ENCODE peak calls at places on chromosomes 13 and 19, in nine cellular contexts. One of them, this sample, is unnamed.

GRCh38 chr13:23950736-23951510 is 53.6 kb upstream of the C1QTNF9B start:
- DNase-seq in glutamatergic neuron: no peak
- DNase-seq in activated naive CD4-positive, alpha-beta T cell treated with anti-CD3 and anti-CD28 coated beads, Interleukin-2, amount 50 U/mL, for 16 hours: no peak
- DNase-seq in stimulated activated CD4-positive, alpha-beta T cell treated with anti-CD3 and anti-CD28 coated beads, Interleukin-1b, Interleukin-23, amount 100 ng/mL, for 24 hours: no peak
- DNase-seq in stimulated activated CD8-positive, alpha-beta memory T cell treated with anti-CD3 and anti-CD28 coated beads, Interleukin-2, amount 100 ng/mL, for 1 hour: no peak
- DNase-seq in AG08396: no peak
- DNase-seq in Right ventricle myocardium inferior: no peak
- DNase-seq in CD8-positive, alpha-beta T cell: no peak
- DNase-seq in globus pallidus: no peak
- DNase-seq in this sample: no peak

GRCh38 chr19:7870571-7871279 is 3.5 kb downstream of the PRR36 start:
- DNase-seq in glutamatergic neuron: peak; percentile 68
- DNase-seq in stimulated activated CD4-positive, alpha-beta T cell treated with anti-CD3 and anti-CD28 coated beads, Interleukin-1b, Interleukin-23, amount 100 ng/mL, for 24 hours: no peak
- DNase-seq in AG08396: no peak
- DNase-seq in activated naive CD4-positive, alpha-beta T cell treated with anti-CD3 and anti-CD28 coated beads, Interleukin-2, amount 50 U/mL, for 16 hours: peak; percentile 57
- DNase-seq in globus pallidus: no peak
- DNase-seq in CD8-positive, alpha-beta T cell: peak; percentile 79
- DNase-seq in stimulated activated CD8-positive, alpha-beta memory T cell treated with anti-CD3 and anti-CD28 coated beads, Interleukin-2, amount 100 ng/mL, for 1 hour: no peak
- DNase-seq in Right ventricle myocardium inferior: peak; percentile 1
- DNase-seq in this sample: peak; percentile 60

GRCh38 chr19:19214892-19215291 is 3.1 kb downstream of the NCAN start:
- DNase-seq in stimulated activated CD4-positive, alpha-beta T cell treated with anti-CD3 and anti-CD28 coated beads, Interleukin-1b, Interleukin-23, amount 100 ng/mL, for 24 hours: no peak
- DNase-seq in activated naive CD4-positive, alpha-beta T cell treated with anti-CD3 and anti-CD28 coated beads, Interleukin-2, amount 50 U/mL, for 16 hours: no peak
- DNase-seq in glutamatergic neuron: no peak
- DNase-seq in Right ventricle myocardium inferior: no peak
- DNase-seq in CD8-positive, alpha-beta T cell: peak; percentile 40
- DNase-seq in globus pallidus: no peak
- DNase-seq in stimulated activated CD8-positive, alpha-beta memory T cell treated with anti-CD3 and anti-CD28 coated beads, Interleukin-2, amount 100 ng/mL, for 1 hour: no peak
- DNase-seq in AG08396: peak; percentile 68
- DNase-seq in this sample: no peak

GRCh38 chr19:18415177-18415867 is 3.9 kb upstream of the SSBP4 start:
- DNase-seq in activated naive CD4-positive, alpha-beta T cell treated with anti-CD3 and anti-CD28 coated beads, Interleukin-2, amount 50 U/mL, for 16 hours: no peak
- DNase-seq in glutamatergic neuron: no peak
- DNase-seq in globus pallidus: peak; percentile 37
- DNase-seq in CD8-positive, alpha-beta T cell: no peak
- DNase-seq in AG08396: peak; percentile 65
- DNase-seq in stimulated activated CD8-positive, alpha-beta memory T cell treated with anti-CD3 and anti-CD28 coated beads, Interleukin-2, amount 100 ng/mL, for 1 hour: no peak
- DNase-seq in stimulated activated CD4-positive, alpha-beta T cell treated with anti-CD3 and anti-CD28 coated beads, Interleukin-1b, Interleukin-23, amount 100 ng/mL, for 24 hours: no peak
- DNase-seq in Right ventricle myocardium inferior: peak; percentile 87
- DNase-seq in this sample: peak; percentile 36

GRCh38 chr19:5896365-5897076 is 7.1 kb downstream of the NDUFA11 start:
- DNase-seq in globus pallidus: no peak
- DNase-seq in CD8-positive, alpha-beta T cell: no peak
- DNase-seq in Right ventricle myocardium inferior: no peak
- DNase-seq in glutamatergic neuron: no peak
- DNase-seq in stimulated activated CD8-positive, alpha-beta memory T cell treated with anti-CD3 and anti-CD28 coated beads, Interleukin-2, amount 100 ng/mL, for 1 hour: no peak
- DNase-seq in AG08396: no peak
- DNase-seq in activated naive CD4-positive, alpha-beta T cell treated with anti-CD3 and anti-CD28 coated beads, Interleukin-2, amount 50 U/mL, for 16 hours: no peak
- DNase-seq in stimulated activated CD4-positive, alpha-beta T cell treated with anti-CD3 and anti-CD28 coated beads, Interleukin-1b, Interleukin-23, amount 100 ng/mL, for 24 hours: no peak
- DNase-seq in this sample: no peak

GRCh38 chr19:37930416-37930815 is 23.4 kb downstream of the SIPA1L3 start:
- DNase-seq in CD8-positive, alpha-beta T cell: no peak
- DNase-seq in Right ventricle myocardium inferior: no peak
- DNase-seq in stimulated activated CD8-positive, alpha-beta memory T cell treated with anti-CD3 and anti-CD28 coated beads, Interleukin-2, amount 100 ng/mL, for 1 hour: no peak
- DNase-seq in AG08396: no peak
- DNase-seq in globus pallidus: no peak
- DNase-seq in stimulated activated CD4-positive, alpha-beta T cell treated with anti-CD3 and anti-CD28 coated beads, Interleukin-1b, Interleukin-23, amount 100 ng/mL, for 24 hours: no peak
- DNase-seq in glutamatergic neuron: no peak
- DNase-seq in activated naive CD4-positive, alpha-beta T cell treated with anti-CD3 and anti-CD28 coated beads, Interleukin-2, amount 50 U/mL, for 16 hours: no peak
- DNase-seq in this sample: peak; percentile 27

GRCh38 chr13:75691183-75691582 is 55.1 kb downstream of the LMO7 start:
- DNase-seq in globus pallidus: no peak
- DNase-seq in CD8-positive, alpha-beta T cell: no peak
- DNase-seq in AG08396: peak; percentile 58
- DNase-seq in stimulated activated CD8-positive, alpha-beta memory T cell treated with anti-CD3 and anti-CD28 coated beads, Interleukin-2, amount 100 ng/mL, for 1 hour: no peak
- DNase-seq in glutamatergic neuron: no peak
- DNase-seq in Right ventricle myocardium inferior: no peak
- DNase-seq in stimulated activated CD4-positive, alpha-beta T cell treated with anti-CD3 and anti-CD28 coated beads, Interleukin-1b, Interleukin-23, amount 100 ng/mL, for 24 hours: no peak
- DNase-seq in activated naive CD4-positive, alpha-beta T cell treated with anti-CD3 and anti-CD28 coated beads, Interleukin-2, amount 50 U/mL, for 16 hours: no peak
- DNase-seq in this sample: no peak

GRCh38 chr19:18672606-18673337 is 10.7 kb upstream of the CRTC1 start:
- DNase-seq in glutamatergic neuron: no peak
- DNase-seq in Right ventricle myocardium inferior: no peak
- DNase-seq in globus pallidus: no peak
- DNase-seq in activated naive CD4-positive, alpha-beta T cell treated with anti-CD3 and anti-CD28 coated beads, Interleukin-2, amount 50 U/mL, for 16 hours: no peak
- DNase-seq in stimulated activated CD4-positive, alpha-beta T cell treated with anti-CD3 and anti-CD28 coated beads, Interleukin-1b, Interleukin-23, amount 100 ng/mL, for 24 hours: no peak
- DNase-seq in CD8-positive, alpha-beta T cell: no peak
- DNase-seq in AG08396: no peak
- DNase-seq in stimulated activated CD8-positive, alpha-beta memory T cell treated with anti-CD3 and anti-CD28 coated beads, Interleukin-2, amount 100 ng/mL, for 1 hour: no peak
- DNase-seq in this sample: no peak

GRCh38 chr19:48053856-48054255 is 10.0 kb upstream of the CABP5 start:
- DNase-seq in AG08396: no peak
- DNase-seq in stimulated activated CD4-positive, alpha-beta T cell treated with anti-CD3 and anti-CD28 coated beads, Interleukin-1b, Interleukin-23, amount 100 ng/mL, for 24 hours: no peak
- DNase-seq in activated naive CD4-positive, alpha-beta T cell treated with anti-CD3 and anti-CD28 coated beads, Interleukin-2, amount 50 U/mL, for 16 hours: no peak
- DNase-seq in CD8-positive, alpha-beta T cell: no peak
- DNase-seq in globus pallidus: no peak
- DNase-seq in stimulated activated CD8-positive, alpha-beta memory T cell treated with anti-CD3 and anti-CD28 coated beads, Interleukin-2, amount 100 ng/mL, for 1 hour: no peak
- DNase-seq in Right ventricle myocardium inferior: no peak
- DNase-seq in glutamatergic neuron: no peak
- DNase-seq in this sample: no peak

GRCh38 chr13:26895081-26895807 is 134.7 kb upstream of the GPR12 start:
- DNase-seq in globus pallidus: no peak
- DNase-seq in activated naive CD4-positive, alpha-beta T cell treated with anti-CD3 and anti-CD28 coated beads, Interleukin-2, amount 50 U/mL, for 16 hours: no peak
- DNase-seq in CD8-positive, alpha-beta T cell: no peak
- DNase-seq in glutamatergic neuron: no peak
- DNase-seq in Right ventricle myocardium inferior: no peak
- DNase-seq in AG08396: no peak
- DNase-seq in stimulated activated CD8-positive, alpha-beta memory T cell treated with anti-CD3 and anti-CD28 coated beads, Interleukin-2, amount 100 ng/mL, for 1 hour: no peak
- DNase-seq in stimulated activated CD4-positive, alpha-beta T cell treated with anti-CD3 and anti-CD28 coated beads, Interleukin-1b, Interleukin-23, amount 100 ng/mL, for 24 hours: no peak
- DNase-seq in this sample: peak; percentile 34

GRCh38 chr13:95745289-95745688 is 68.3 kb downstream of the DNAJC3 start:
- DNase-seq in Right ventricle myocardium inferior: no peak
- DNase-seq in AG08396: no peak
- DNase-seq in stimulated activated CD8-positive, alpha-beta memory T cell treated with anti-CD3 and anti-CD28 coated beads, Interleukin-2, amount 100 ng/mL, for 1 hour: no peak
- DNase-seq in CD8-positive, alpha-beta T cell: no peak
- DNase-seq in glutamatergic neuron: no peak
- DNase-seq in globus pallidus: no peak
- DNase-seq in stimulated activated CD4-positive, alpha-beta T cell treated with anti-CD3 and anti-CD28 coated beads, Interleukin-1b, Interleukin-23, amount 100 ng/mL, for 24 hours: no peak
- DNase-seq in activated naive CD4-positive, alpha-beta T cell treated with anti-CD3 and anti-CD28 coated beads, Interleukin-2, amount 50 U/mL, for 16 hours: no peak
- DNase-seq in this sample: no peak

GRCh38 chr13:79943633-79944032 is 397.3 kb downstream of the SPRY2 start:
- DNase-seq in CD8-positive, alpha-beta T cell: no peak
- DNase-seq in AG08396: no peak
- DNase-seq in stimulated activated CD4-positive, alpha-beta T cell treated with anti-CD3 and anti-CD28 coated beads, Interleukin-1b, Interleukin-23, amount 100 ng/mL, for 24 hours: no peak
- DNase-seq in stimulated activated CD8-positive, alpha-beta memory T cell treated with anti-CD3 and anti-CD28 coated beads, Interleukin-2, amount 100 ng/mL, for 1 hour: no peak
- DNase-seq in glutamatergic neuron: no peak
- DNase-seq in Right ventricle myocardium inferior: no peak
- DNase-seq in globus pallidus: no peak
- DNase-seq in activated naive CD4-positive, alpha-beta T cell treated with anti-CD3 and anti-CD28 coated beads, Interleukin-2, amount 50 U/mL, for 16 hours: no peak
- DNase-seq in this sample: no peak

GRCh38 chr13:44231786-44232516 is 141.7 kb upstream of the SERP2 start:
- DNase-seq in Right ventricle myocardium inferior: no peak
- DNase-seq in activated naive CD4-positive, alpha-beta T cell treated with anti-CD3 and anti-CD28 coated beads, Interleukin-2, amount 50 U/mL, for 16 hours: no peak
- DNase-seq in CD8-positive, alpha-beta T cell: no peak
- DNase-seq in AG08396: peak; percentile 81
- DNase-seq in globus pallidus: no peak
- DNase-seq in glutamatergic neuron: no peak
- DNase-seq in stimulated activated CD4-positive, alpha-beta T cell treated with anti-CD3 and anti-CD28 coated beads, Interleukin-1b, Interleukin-23, amount 100 ng/mL, for 24 hours: no peak
- DNase-seq in stimulated activated CD8-positive, alpha-beta memory T cell treated with anti-CD3 and anti-CD28 coated beads, Interleukin-2, amount 100 ng/mL, for 1 hour: no peak
- DNase-seq in this sample: peak; percentile 79

GRCh38 chr13:76993021-76993420 is 1.1 kb downstream of the CLN5 start:
- DNase-seq in activated naive CD4-positive, alpha-beta T cell treated with anti-CD3 and anti-CD28 coated beads, Interleukin-2, amount 50 U/mL, for 16 hours: no peak
- DNase-seq in glutamatergic neuron: no peak
- DNase-seq in CD8-positive, alpha-beta T cell: no peak
- DNase-seq in Right ventricle myocardium inferior: no peak
- DNase-seq in globus pallidus: no peak
- DNase-seq in stimulated activated CD4-positive, alpha-beta T cell treated with anti-CD3 and anti-CD28 coated beads, Interleukin-1b, Interleukin-23, amount 100 ng/mL, for 24 hours: no peak
- DNase-seq in AG08396: peak; percentile 35
- DNase-seq in stimulated activated CD8-positive, alpha-beta memory T cell treated with anti-CD3 and anti-CD28 coated beads, Interleukin-2, amount 100 ng/mL, for 1 hour: no peak
- DNase-seq in this sample: no peak

GRCh38 chr19:10766681-10767201 is 48.9 kb downstream of the DNM2 start:
- DNase-seq in globus pallidus: no peak
- DNase-seq in activated naive CD4-positive, alpha-beta T cell treated with anti-CD3 and anti-CD28 coated beads, Interleukin-2, amount 50 U/mL, for 16 hours: no peak
- DNase-seq in glutamatergic neuron: no peak
- DNase-seq in Right ventricle myocardium inferior: no peak
- DNase-seq in stimulated activated CD4-positive, alpha-beta T cell treated with anti-CD3 and anti-CD28 coated beads, Interleukin-1b, Interleukin-23, amount 100 ng/mL, for 24 hours: no peak
- DNase-seq in CD8-positive, alpha-beta T cell: no peak
- DNase-seq in stimulated activated CD8-positive, alpha-beta memory T cell treated with anti-CD3 and anti-CD28 coated beads, Interleukin-2, amount 100 ng/mL, for 1 hour: no peak
- DNase-seq in AG08396: no peak
- DNase-seq in this sample: peak; percentile 83

GRCh38 chr19:45514376-45515051 is 7.2 kb downstream of the VASP start:
- DNase-seq in Right ventricle myocardium inferior: no peak
- DNase-seq in activated naive CD4-positive, alpha-beta T cell treated with anti-CD3 and anti-CD28 coated beads, Interleukin-2, amount 50 U/mL, for 16 hours: no peak
- DNase-seq in stimulated activated CD4-positive, alpha-beta T cell treated with anti-CD3 and anti-CD28 coated beads, Interleukin-1b, Interleukin-23, amount 100 ng/mL, for 24 hours: no peak
- DNase-seq in AG08396: no peak
- DNase-seq in CD8-positive, alpha-beta T cell: no peak
- DNase-seq in glutamatergic neuron: no peak
- DNase-seq in globus pallidus: no peak
- DNase-seq in stimulated activated CD8-positive, alpha-beta memory T cell treated with anti-CD3 and anti-CD28 coated beads, Interleukin-2, amount 100 ng/mL, for 1 hour: no peak
- DNase-seq in this sample: no peak

GRCh38 chr13:97266734-97267417 is 44.7 kb downstream of the MBNL2 start:
- DNase-seq in activated naive CD4-positive, alpha-beta T cell treated with anti-CD3 and anti-CD28 coated beads, Interleukin-2, amount 50 U/mL, for 16 hours: no peak
- DNase-seq in AG08396: no peak
- DNase-seq in Right ventricle myocardium inferior: no peak
- DNase-seq in CD8-positive, alpha-beta T cell: no peak
- DNase-seq in glutamatergic neuron: no peak
- DNase-seq in globus pallidus: no peak
- DNase-seq in stimulated activated CD4-positive, alpha-beta T cell treated with anti-CD3 and anti-CD28 coated beads, Interleukin-1b, Interleukin-23, amount 100 ng/mL, for 24 hours: no peak
- DNase-seq in stimulated activated CD8-positive, alpha-beta memory T cell treated with anti-CD3 and anti-CD28 coated beads, Interleukin-2, amount 100 ng/mL, for 1 hour: no peak
- DNase-seq in this sample: no peak

GRCh38 chr13:109976206-109976997 is 190.0 kb upstream of the IRS2 start:
- DNase-seq in activated naive CD4-positive, alpha-beta T cell treated with anti-CD3 and anti-CD28 coated beads, Interleukin-2, amount 50 U/mL, for 16 hours: no peak
- DNase-seq in CD8-positive, alpha-beta T cell: no peak
- DNase-seq in stimulated activated CD4-positive, alpha-beta T cell treated with anti-CD3 and anti-CD28 coated beads, Interleukin-1b, Interleukin-23, amount 100 ng/mL, for 24 hours: no peak
- DNase-seq in AG08396: no peak
- DNase-seq in stimulated activated CD8-positive, alpha-beta memory T cell treated with anti-CD3 and anti-CD28 coated beads, Interleukin-2, amount 100 ng/mL, for 1 hour: no peak
- DNase-seq in glutamatergic neuron: no peak
- DNase-seq in globus pallidus: no peak
- DNase-seq in Right ventricle myocardium inferior: no peak
- DNase-seq in this sample: no peak

GRCh38 chr19:49338023-49338677 is 2.9 kb downstream of the CD37 start:
- DNase-seq in activated naive CD4-positive, alpha-beta T cell treated with anti-CD3 and anti-CD28 coated beads, Interleukin-2, amount 50 U/mL, for 16 hours: no peak
- DNase-seq in stimulated activated CD4-positive, alpha-beta T cell treated with anti-CD3 and anti-CD28 coated beads, Interleukin-1b, Interleukin-23, amount 100 ng/mL, for 24 hours: no peak
- DNase-seq in glutamatergic neuron: no peak
- DNase-seq in CD8-positive, alpha-beta T cell: no peak
- DNase-seq in Right ventricle myocardium inferior: no peak
- DNase-seq in stimulated activated CD8-positive, alpha-beta memory T cell treated with anti-CD3 and anti-CD28 coated beads, Interleukin-2, amount 100 ng/mL, for 1 hour: no peak
- DNase-seq in AG08396: no peak
- DNase-seq in globus pallidus: no peak
- DNase-seq in this sample: no peak

GRCh38 chr13:40109324-40109958 is 454.0 kb downstream of the COG6 start:
- DNase-seq in stimulated activated CD4-positive, alpha-beta T cell treated with anti-CD3 and anti-CD28 coated beads, Interleukin-1b, Interleukin-23, amount 100 ng/mL, for 24 hours: no peak
- DNase-seq in globus pallidus: no peak
- DNase-seq in AG08396: peak; percentile 46
- DNase-seq in Right ventricle myocardium inferior: no peak
- DNase-seq in CD8-positive, alpha-beta T cell: no peak
- DNase-seq in stimulated activated CD8-positive, alpha-beta memory T cell treated with anti-CD3 and anti-CD28 coated beads, Interleukin-2, amount 100 ng/mL, for 1 hour: no peak
- DNase-seq in activated naive CD4-positive, alpha-beta T cell treated with anti-CD3 and anti-CD28 coated beads, Interleukin-2, amount 50 U/mL, for 16 hours: no peak
- DNase-seq in glutamatergic neuron: no peak
- DNase-seq in this sample: peak; percentile 80

GRCh38 chr19:45800009-45800553 is 7.4 kb upstream of the DMWD start:
- DNase-seq in stimulated activated CD4-positive, alpha-beta T cell treated with anti-CD3 and anti-CD28 coated beads, Interleukin-1b, Interleukin-23, amount 100 ng/mL, for 24 hours: no peak
- DNase-seq in globus pallidus: no peak
- DNase-seq in Right ventricle myocardium inferior: peak; percentile 35
- DNase-seq in CD8-positive, alpha-beta T cell: no peak
- DNase-seq in AG08396: no peak
- DNase-seq in glutamatergic neuron: no peak
- DNase-seq in stimulated activated CD8-positive, alpha-beta memory T cell treated with anti-CD3 and anti-CD28 coated beads, Interleukin-2, amount 100 ng/mL, for 1 hour: no peak
- DNase-seq in activated naive CD4-positive, alpha-beta T cell treated with anti-CD3 and anti-CD28 coated beads, Interleukin-2, amount 50 U/mL, for 16 hours: no peak
- DNase-seq in this sample: peak; percentile 89

GRCh38 chr13:108463365-108463764 is 166.0 kb upstream of the MYO16 start:
- DNase-seq in CD8-positive, alpha-beta T cell: no peak
- DNase-seq in stimulated activated CD8-positive, alpha-beta memory T cell treated with anti-CD3 and anti-CD28 coated beads, Interleukin-2, amount 100 ng/mL, for 1 hour: no peak
- DNase-seq in Right ventricle myocardium inferior: no peak
- DNase-seq in AG08396: peak; percentile 52
- DNase-seq in glutamatergic neuron: no peak
- DNase-seq in stimulated activated CD4-positive, alpha-beta T cell treated with anti-CD3 and anti-CD28 coated beads, Interleukin-1b, Interleukin-23, amount 100 ng/mL, for 24 hours: no peak
- DNase-seq in globus pallidus: no peak
- DNase-seq in activated naive CD4-positive, alpha-beta T cell treated with anti-CD3 and anti-CD28 coated beads, Interleukin-2, amount 50 U/mL, for 16 hours: no peak
- DNase-seq in this sample: peak; percentile 76

GRCh38 chr19:16714702-16715294 is 4.8 kb upstream of the NWD1 start:
- DNase-seq in CD8-positive, alpha-beta T cell: no peak
- DNase-seq in globus pallidus: peak; percentile 40
- DNase-seq in Right ventricle myocardium inferior: peak; percentile 76
- DNase-seq in stimulated activated CD8-positive, alpha-beta memory T cell treated with anti-CD3 and anti-CD28 coated beads, Interleukin-2, amount 100 ng/mL, for 1 hour: peak; percentile 16
- DNase-seq in AG08396: peak; percentile 65
- DNase-seq in stimulated activated CD4-positive, alpha-beta T cell treated with anti-CD3 and anti-CD28 coated beads, Interleukin-1b, Interleukin-23, amount 100 ng/mL, for 24 hours: peak; percentile 11
- DNase-seq in activated naive CD4-positive, alpha-beta T cell treated with anti-CD3 and anti-CD28 coated beads, Interleukin-2, amount 50 U/mL, for 16 hours: peak; percentile 28
- DNase-seq in glutamatergic neuron: peak; percentile 67
- DNase-seq in this sample: peak; percentile 22

GRCh38 chr13:26695360-26695705 is 65.3 kb downstream of the GPR12 start:
- DNase-seq in stimulated activated CD4-positive, alpha-beta T cell treated with anti-CD3 and anti-CD28 coated beads, Interleukin-1b, Interleukin-23, amount 100 ng/mL, for 24 hours: no peak
- DNase-seq in CD8-positive, alpha-beta T cell: no peak
- DNase-seq in Right ventricle myocardium inferior: no peak
- DNase-seq in AG08396: no peak
- DNase-seq in activated naive CD4-positive, alpha-beta T cell treated with anti-CD3 and anti-CD28 coated beads, Interleukin-2, amount 50 U/mL, for 16 hours: no peak
- DNase-seq in glutamatergic neuron: no peak
- DNase-seq in globus pallidus: no peak
- DNase-seq in stimulated activated CD8-positive, alpha-beta memory T cell treated with anti-CD3 and anti-CD28 coated beads, Interleukin-2, amount 100 ng/mL, for 1 hour: no peak
- DNase-seq in this sample: no peak

GRCh38 chr13:94186470-94186869 is 293.0 kb downstream of the DCT start:
- DNase-seq in Right ventricle myocardium inferior: no peak
- DNase-seq in AG08396: no peak
- DNase-seq in stimulated activated CD8-positive, alpha-beta memory T cell treated with anti-CD3 and anti-CD28 coated beads, Interleukin-2, amount 100 ng/mL, for 1 hour: no peak
- DNase-seq in globus pallidus: no peak
- DNase-seq in activated naive CD4-positive, alpha-beta T cell treated with anti-CD3 and anti-CD28 coated beads, Interleukin-2, amount 50 U/mL, for 16 hours: no peak
- DNase-seq in stimulated activated CD4-positive, alpha-beta T cell treated with anti-CD3 and anti-CD28 coated beads, Interleukin-1b, Interleukin-23, amount 100 ng/mL, for 24 hours: no peak
- DNase-seq in CD8-positive, alpha-beta T cell: no peak
- DNase-seq in glutamatergic neuron: no peak
- DNase-seq in this sample: no peak

GRCh38 chr13:26784704-26785639 is 24.4 kb upstream of the GPR12 start:
- DNase-seq in stimulated activated CD4-positive, alpha-beta T cell treated with anti-CD3 and anti-CD28 coated beads, Interleukin-1b, Interleukin-23, amount 100 ng/mL, for 24 hours: no peak
- DNase-seq in stimulated activated CD8-positive, alpha-beta memory T cell treated with anti-CD3 and anti-CD28 coated beads, Interleukin-2, amount 100 ng/mL, for 1 hour: no peak
- DNase-seq in glutamatergic neuron: no peak
- DNase-seq in globus pallidus: no peak
- DNase-seq in activated naive CD4-positive, alpha-beta T cell treated with anti-CD3 and anti-CD28 coated beads, Interleukin-2, amount 50 U/mL, for 16 hours: peak; percentile 15
- DNase-seq in AG08396: no peak
- DNase-seq in Right ventricle myocardium inferior: no peak
- DNase-seq in CD8-positive, alpha-beta T cell: peak; percentile 37
- DNase-seq in this sample: no peak

GRCh38 chr13:110826861-110827672 is 87.8 kb downstream of the ANKRD10 start:
- DNase-seq in AG08396: no peak
- DNase-seq in stimulated activated CD8-positive, alpha-beta memory T cell treated with anti-CD3 and anti-CD28 coated beads, Interleukin-2, amount 100 ng/mL, for 1 hour: no peak
- DNase-seq in globus pallidus: peak; percentile 15
- DNase-seq in Right ventricle myocardium inferior: no peak
- DNase-seq in activated naive CD4-positive, alpha-beta T cell treated with anti-CD3 and anti-CD28 coated beads, Interleukin-2, amount 50 U/mL, for 16 hours: no peak
- DNase-seq in CD8-positive, alpha-beta T cell: no peak
- DNase-seq in glutamatergic neuron: no peak
- DNase-seq in stimulated activated CD4-positive, alpha-beta T cell treated with anti-CD3 and anti-CD28 coated beads, Interleukin-1b, Interleukin-23, amount 100 ng/mL, for 24 hours: no peak
- DNase-seq in this sample: no peak

GRCh38 chr13:99626461-99627082 is 125.3 kb downstream of the TM9SF2 start:
- DNase-seq in CD8-positive, alpha-beta T cell: no peak
- DNase-seq in AG08396: peak; percentile 48
- DNase-seq in Right ventricle myocardium inferior: no peak
- DNase-seq in globus pallidus: no peak
- DNase-seq in stimulated activated CD8-positive, alpha-beta memory T cell treated with anti-CD3 and anti-CD28 coated beads, Interleukin-2, amount 100 ng/mL, for 1 hour: no peak
- DNase-seq in glutamatergic neuron: no peak
- DNase-seq in stimulated activated CD4-positive, alpha-beta T cell treated with anti-CD3 and anti-CD28 coated beads, Interleukin-1b, Interleukin-23, amount 100 ng/mL, for 24 hours: no peak
- DNase-seq in activated naive CD4-positive, alpha-beta T cell treated with anti-CD3 and anti-CD28 coated beads, Interleukin-2, amount 50 U/mL, for 16 hours: no peak
- DNase-seq in this sample: peak; percentile 45

GRCh38 chr19:21604351-21604926 is 99.0 kb downstream of the ZNF429 start:
- DNase-seq in activated naive CD4-positive, alpha-beta T cell treated with anti-CD3 and anti-CD28 coated beads, Interleukin-2, amount 50 U/mL, for 16 hours: no peak
- DNase-seq in stimulated activated CD8-positive, alpha-beta memory T cell treated with anti-CD3 and anti-CD28 coated beads, Interleukin-2, amount 100 ng/mL, for 1 hour: no peak
- DNase-seq in Right ventricle myocardium inferior: no peak
- DNase-seq in AG08396: peak; percentile 54
- DNase-seq in globus pallidus: no peak
- DNase-seq in CD8-positive, alpha-beta T cell: no peak
- DNase-seq in stimulated activated CD4-positive, alpha-beta T cell treated with anti-CD3 and anti-CD28 coated beads, Interleukin-1b, Interleukin-23, amount 100 ng/mL, for 24 hours: no peak
- DNase-seq in glutamatergic neuron: no peak
- DNase-seq in this sample: peak; percentile 10

GRCh38 chr13:114110091-114110829 is 22.2 kb downstream of the RASA3 start:
- DNase-seq in CD8-positive, alpha-beta T cell: peak; percentile 90
- DNase-seq in AG08396: no peak
- DNase-seq in stimulated activated CD4-positive, alpha-beta T cell treated with anti-CD3 and anti-CD28 coated beads, Interleukin-1b, Interleukin-23, amount 100 ng/mL, for 24 hours: no peak
- DNase-seq in Right ventricle myocardium inferior: peak; percentile 82
- DNase-seq in activated naive CD4-positive, alpha-beta T cell treated with anti-CD3 and anti-CD28 coated beads, Interleukin-2, amount 50 U/mL, for 16 hours: peak; percentile 72
- DNase-seq in glutamatergic neuron: peak; percentile 58
- DNase-seq in stimulated activated CD8-positive, alpha-beta memory T cell treated with anti-CD3 and anti-CD28 coated beads, Interleukin-2, amount 100 ng/mL, for 1 hour: peak; percentile 52
- DNase-seq in globus pallidus: no peak
- DNase-seq in this sample: no peak

GRCh38 chr19:18649371-18650047 is 12.7 kb downstream of the KLHL26 start:
- DNase-seq in Right ventricle myocardium inferior: peak; percentile 90
- DNase-seq in AG08396: peak; percentile 59
- DNase-seq in stimulated activated CD4-positive, alpha-beta T cell treated with anti-CD3 and anti-CD28 coated beads, Interleukin-1b, Interleukin-23, amount 100 ng/mL, for 24 hours: no peak
- DNase-seq in CD8-positive, alpha-beta T cell: no peak
- DNase-seq in glutamatergic neuron: no peak
- DNase-seq in stimulated activated CD8-positive, alpha-beta memory T cell treated with anti-CD3 and anti-CD28 coated beads, Interleukin-2, amount 100 ng/mL, for 1 hour: no peak
- DNase-seq in activated naive CD4-positive, alpha-beta T cell treated with anti-CD3 and anti-CD28 coated beads, Interleukin-2, amount 50 U/mL, for 16 hours: no peak
- DNase-seq in globus pallidus: peak; percentile 61
- DNase-seq in this sample: no peak